ENCODE peak calls at places on chromosomes 6 and 20, in ten cellular contexts. One of them, this sample, is unnamed.

GRCh38 chr20:63321148-63321831 is 28.3 kb downstream of the COL20A1 start:
- DNase-seq in spleen: peak; percentile 72
- DNase-seq in sigmoid colon: peak; percentile 82
- DNase-seq in HCT116: no peak
- DNase-seq in SK-N-SH: no peak
- DNase-seq in HL-60: no peak
- DNase-seq in GM23338: no peak
- DNase-seq in breast epithelium: no peak
- DNase-seq in GM12878: no peak
- DNase-seq in H1: no peak
- DNase-seq in this sample: no peak

GRCh38 chr6:137316626-137317025 is 97.4 kb upstream of the IFNGR1 start:
- DNase-seq in GM12878: no peak
- DNase-seq in SK-N-SH: no peak
- DNase-seq in sigmoid colon: no peak
- DNase-seq in H1: no peak
- DNase-seq in breast epithelium: no peak
- DNase-seq in HCT116: no peak
- DNase-seq in GM23338: no peak
- DNase-seq in spleen: no peak
- DNase-seq in HL-60: no peak
- DNase-seq in this sample: no peak

GRCh38 chr6:42405025-42405424 is 46.7 kb downstream of the TRERF1 start:
- DNase-seq in breast epithelium: no peak
- DNase-seq in HCT116: no peak
- DNase-seq in H1: no peak
- DNase-seq in spleen: no peak
- DNase-seq in GM23338: peak; percentile 51
- DNase-seq in HL-60: no peak
- DNase-seq in sigmoid colon: no peak
- DNase-seq in GM12878: no peak
- DNase-seq in SK-N-SH: no peak
- DNase-seq in this sample: no peak

GRCh38 chr20:19867074-19867473 is 109.0 kb downstream of the RIN2 start:
- DNase-seq in breast epithelium: no peak
- DNase-seq in spleen: no peak
- DNase-seq in GM12878: no peak
- DNase-seq in SK-N-SH: no peak
- DNase-seq in sigmoid colon: no peak
- DNase-seq in HL-60: peak; percentile 7
- DNase-seq in HCT116: no peak
- DNase-seq in H1: no peak
- DNase-seq in GM23338: no peak
- DNase-seq in this sample: no peak

GRCh38 chr6:134593442-134593841 is 275.5 kb upstream of the SGK1 start:
- DNase-seq in SK-N-SH: no peak
- DNase-seq in spleen: no peak
- DNase-seq in GM12878: no peak
- DNase-seq in sigmoid colon: no peak
- DNase-seq in HCT116: no peak
- DNase-seq in breast epithelium: no peak
- DNase-seq in HL-60: no peak
- DNase-seq in H1: no peak
- DNase-seq in GM23338: no peak
- DNase-seq in this sample: no peak

GRCh38 chr20:59047938-59048680 is 5.5 kb upstream of the PRELID3B start:
- DNase-seq in SK-N-SH: no peak
- DNase-seq in sigmoid colon: no peak
- DNase-seq in GM23338: no peak
- DNase-seq in HL-60: no peak
- DNase-seq in spleen: no peak
- DNase-seq in HCT116: no peak
- DNase-seq in breast epithelium: no peak
- DNase-seq in H1: no peak
- DNase-seq in GM12878: no peak
- DNase-seq in this sample: peak; percentile 63

GRCh38 chr20:1370548-1371110 is 22.2 kb downstream of the FKBP1A start:
- DNase-seq in sigmoid colon: no peak
- DNase-seq in spleen: no peak
- DNase-seq in GM23338: no peak
- DNase-seq in HCT116: no peak
- DNase-seq in HL-60: no peak
- DNase-seq in H1: no peak
- DNase-seq in GM12878: no peak
- DNase-seq in SK-N-SH: no peak
- DNase-seq in breast epithelium: no peak
- DNase-seq in this sample: no peak

GRCh38 chr20:48897298-48898044 is 24.0 kb upstream of the ARFGEF2 start:
- DNase-seq in H1: no peak
- DNase-seq in spleen: no peak
- DNase-seq in sigmoid colon: no peak
- DNase-seq in GM23338: no peak
- DNase-seq in GM12878: no peak
- DNase-seq in breast epithelium: no peak
- DNase-seq in SK-N-SH: no peak
- DNase-seq in HCT116: peak; percentile 35
- DNase-seq in HL-60: no peak
- DNase-seq in this sample: no peak

GRCh38 chr20:34525709-34526416 is 9.6 kb downstream of the DYNLRB1 start:
- DNase-seq in breast epithelium: peak; percentile 95
- DNase-seq in GM23338: no peak
- DNase-seq in HL-60: no peak
- DNase-seq in sigmoid colon: peak; percentile 95
- DNase-seq in spleen: no peak
- DNase-seq in H1: no peak
- DNase-seq in SK-N-SH: peak; percentile 38
- DNase-seq in GM12878: no peak
- DNase-seq in HCT116: peak; percentile 93
- DNase-seq in this sample: peak; percentile 90

GRCh38 chr20:34526466-34526865 is 10.2 kb downstream of the DYNLRB1 start:
- DNase-seq in HCT116: no peak
- DNase-seq in spleen: no peak
- DNase-seq in GM23338: no peak
- DNase-seq in sigmoid colon: no peak
- DNase-seq in GM12878: no peak
- DNase-seq in H1: no peak
- DNase-seq in SK-N-SH: no peak
- DNase-seq in breast epithelium: no peak
- DNase-seq in HL-60: no peak
- DNase-seq in this sample: no peak

GRCh38 chr20:34524426-34524825 is 8.2 kb downstream of the DYNLRB1 start:
- DNase-seq in GM12878: no peak
- DNase-seq in H1: no peak
- DNase-seq in HCT116: no peak
- DNase-seq in spleen: no peak
- DNase-seq in sigmoid colon: no peak
- DNase-seq in HL-60: no peak
- DNase-seq in GM23338: no peak
- DNase-seq in breast epithelium: no peak
- DNase-seq in SK-N-SH: no peak
- DNase-seq in this sample: no peak

GRCh38 chr20:34527016-34527415 is 10.8 kb downstream of the DYNLRB1 start:
- DNase-seq in H1: no peak
- DNase-seq in sigmoid colon: peak; percentile 21
- DNase-seq in HL-60: no peak
- DNase-seq in GM23338: no peak
- DNase-seq in GM12878: no peak
- DNase-seq in HCT116: no peak
- DNase-seq in spleen: no peak
- DNase-seq in breast epithelium: no peak
- DNase-seq in SK-N-SH: no peak
- DNase-seq in this sample: no peak

DNA sequence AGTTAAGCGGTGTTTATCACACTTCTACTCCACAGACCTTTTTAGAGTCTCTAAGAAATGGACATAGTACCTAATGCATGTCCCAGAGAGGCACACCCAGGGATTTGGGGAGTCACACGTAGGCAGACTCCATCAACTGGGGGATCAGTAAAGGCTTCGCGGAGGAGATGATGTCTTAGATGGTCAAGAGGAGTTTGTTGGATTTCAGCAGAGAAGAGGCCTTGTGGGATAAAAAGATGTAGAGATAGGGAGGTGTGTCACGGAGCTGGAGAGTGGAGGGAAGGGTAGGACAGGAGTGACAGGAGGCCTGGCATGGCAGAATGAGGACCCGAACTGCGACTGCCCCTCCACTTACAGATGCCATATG is 9.1 kb downstream of the DYNLRB1 start:
- DNase-seq in spleen: no peak
- DNase-seq in SK-N-SH: no peak
- DNase-seq in GM12878: no peak
- DNase-seq in HL-60: no peak
- DNase-seq in breast epithelium: no peak
- DNase-seq in H1: no peak
- DNase-seq in GM23338: no peak
- DNase-seq in sigmoid colon: no peak
- DNase-seq in HCT116: no peak
- DNase-seq in this sample: no peak
- TF ChIP-seq CTCF in spleen: no peak
- TF ChIP-seq CTCF in SK-N-SH: no peak
- TF ChIP-seq CTCF in GM12878: no peak
- TF ChIP-seq CTCF in HL-60: no peak
- TF ChIP-seq CTCF in breast epithelium: no peak
- TF ChIP-seq CTCF in H1: no peak
- TF ChIP-seq CTCF in GM23338: no peak
- TF ChIP-seq CTCF in sigmoid colon: no peak
- TF ChIP-seq CTCF in HCT116: no peak
- TF ChIP-seq CTCF in this sample: no peak

GRCh38 chr6:40733290-40733689 is 146.1 kb upstream of the LRFN2 start:
- DNase-seq in spleen: no peak
- DNase-seq in HCT116: no peak
- DNase-seq in GM23338: no peak
- DNase-seq in GM12878: no peak
- DNase-seq in breast epithelium: no peak
- DNase-seq in HL-60: no peak
- DNase-seq in H1: no peak
- DNase-seq in sigmoid colon: no peak
- DNase-seq in SK-N-SH: no peak
- DNase-seq in this sample: no peak

GRCh38 chr6:40735126-40735920 is 148.2 kb upstream of the LRFN2 start:
- DNase-seq in HCT116: no peak
- DNase-seq in H1: no peak
- DNase-seq in GM12878: no peak
- DNase-seq in spleen: no peak
- DNase-seq in SK-N-SH: no peak
- DNase-seq in sigmoid colon: no peak
- DNase-seq in HL-60: no peak
- DNase-seq in breast epithelium: no peak
- DNase-seq in GM23338: no peak
- DNase-seq in this sample: no peak

GRCh38 chr6:40733770-40734396 is 146.7 kb upstream of the LRFN2 start:
- DNase-seq in SK-N-SH: no peak
- DNase-seq in GM23338: no peak
- DNase-seq in H1: no peak
- DNase-seq in breast epithelium: no peak
- DNase-seq in HCT116: no peak
- DNase-seq in HL-60: no peak
- DNase-seq in spleen: no peak
- DNase-seq in GM12878: no peak
- DNase-seq in sigmoid colon: no peak
- DNase-seq in this sample: no peak

GRCh38 chr6:40734607-40735006 is 147.4 kb upstream of the LRFN2 start:
- DNase-seq in sigmoid colon: no peak
- DNase-seq in spleen: no peak
- DNase-seq in H1: no peak
- DNase-seq in SK-N-SH: no peak
- DNase-seq in breast epithelium: no peak
- DNase-seq in HL-60: no peak
- DNase-seq in HCT116: no peak
- DNase-seq in GM23338: no peak
- DNase-seq in GM12878: no peak
- DNase-seq in this sample: no peak

DNA sequence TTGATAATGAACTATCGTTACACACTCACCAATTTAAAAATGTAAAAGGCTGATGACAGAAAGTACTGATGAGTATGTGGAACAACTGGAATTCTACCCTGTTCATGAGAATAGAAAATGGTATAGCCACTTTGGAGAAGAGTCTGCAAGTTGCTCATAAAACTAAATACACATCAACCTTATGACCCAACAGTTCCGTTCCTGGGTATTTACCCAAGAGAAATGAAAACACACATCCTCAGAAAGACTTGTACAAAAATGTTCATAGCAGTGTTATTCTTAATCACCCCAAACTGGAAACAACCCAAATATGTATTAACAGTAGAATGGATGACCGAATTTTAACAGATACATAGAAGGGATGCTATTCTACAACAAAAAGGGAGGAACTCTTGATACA is 145.7 kb upstream of the LRFN2 start:
- DNase-seq in spleen: no peak
- DNase-seq in HCT116: no peak
- DNase-seq in breast epithelium: no peak
- DNase-seq in H1: no peak
- DNase-seq in GM12878: no peak
- DNase-seq in GM23338: no peak
- DNase-seq in sigmoid colon: no peak
- DNase-seq in HL-60: no peak
- DNase-seq in SK-N-SH: no peak
- DNase-seq in this sample: no peak
- TF ChIP-seq POLR2AphosphoS5 in spleen: no peak
- TF ChIP-seq POLR2AphosphoS5 in HCT116: no peak
- TF ChIP-seq POLR2AphosphoS5 in breast epithelium: no peak
- TF ChIP-seq POLR2AphosphoS5 in H1: no peak
- TF ChIP-seq POLR2AphosphoS5 in GM12878: no peak
- TF ChIP-seq POLR2AphosphoS5 in GM23338: no peak
- TF ChIP-seq POLR2AphosphoS5 in sigmoid colon: no peak
- TF ChIP-seq POLR2AphosphoS5 in HL-60: no peak
- TF ChIP-seq POLR2AphosphoS5 in SK-N-SH: no peak
- TF ChIP-seq POLR2AphosphoS5 in this sample: no peak

GRCh38 chr20:38603286-38603685 is 1.7 kb downstream of the ARHGAP40 start:
- DNase-seq in SK-N-SH: no peak
- DNase-seq in H1: no peak
- DNase-seq in sigmoid colon: no peak
- DNase-seq in HL-60: no peak
- DNase-seq in GM23338: no peak
- DNase-seq in breast epithelium: no peak
- DNase-seq in HCT116: no peak
- DNase-seq in GM12878: no peak
- DNase-seq in spleen: no peak
- DNase-seq in this sample: no peak

GRCh38 chr20:38599410-38599882 is 2.2 kb upstream of the ARHGAP40 start:
- DNase-seq in HCT116: no peak
- DNase-seq in HL-60: no peak
- DNase-seq in SK-N-SH: peak; percentile 81
- DNase-seq in GM12878: no peak
- DNase-seq in breast epithelium: peak; percentile 72
- DNase-seq in spleen: no peak
- DNase-seq in GM23338: no peak
- DNase-seq in sigmoid colon: no peak
- DNase-seq in H1: no peak
- DNase-seq in this sample: no peak

GRCh38 chr20:38602185-38602581 is 574 bp downstream of the ARHGAP40 start:
- DNase-seq in H1: no peak
- DNase-seq in spleen: no peak
- DNase-seq in HL-60: no peak
- DNase-seq in SK-N-SH: no peak
- DNase-seq in HCT116: no peak
- DNase-seq in breast epithelium: no peak
- DNase-seq in GM23338: peak; percentile 40
- DNase-seq in sigmoid colon: no peak
- DNase-seq in GM12878: no peak
- DNase-seq in this sample: no peak

GRCh38 chr20:38600057-38600456 is 1.6 kb upstream of the ARHGAP40 start:
- DNase-seq in sigmoid colon: no peak
- DNase-seq in GM23338: no peak
- DNase-seq in SK-N-SH: no peak
- DNase-seq in HL-60: no peak
- DNase-seq in breast epithelium: no peak
- DNase-seq in GM12878: no peak
- DNase-seq in HCT116: no peak
- DNase-seq in spleen: no peak
- DNase-seq in H1: no peak
- DNase-seq in this sample: no peak

GRCh38 chr20:38601216-38602184 is at the start of gene ARHGAP40:
- DNase-seq in GM23338: peak; percentile 68
- DNase-seq in spleen: no peak
- DNase-seq in GM12878: no peak
- DNase-seq in breast epithelium: peak; percentile 26
- DNase-seq in HL-60: no peak
- DNase-seq in SK-N-SH: peak; percentile 61
- DNase-seq in sigmoid colon: no peak
- DNase-seq in H1: no peak
- DNase-seq in HCT116: peak; percentile 42
- DNase-seq in this sample: peak; percentile 11
- TF ChIP-seq CTCF in GM23338: peak; percentile 26
- TF ChIP-seq CTCF in spleen: no peak
- TF ChIP-seq CTCF in GM12878: no peak
- TF ChIP-seq CTCF in breast epithelium: peak; percentile 29
- TF ChIP-seq CTCF in HL-60: no peak
- TF ChIP-seq CTCF in SK-N-SH: peak; percentile 19
- TF ChIP-seq CTCF in sigmoid colon: no peak
- TF ChIP-seq CTCF in H1: peak; percentile 43
- TF ChIP-seq CTCF in HCT116: peak; percentile 60
- TF ChIP-seq CTCF in this sample: no peak

GRCh38 chr20:38094968-38095689 is 61.6 kb downstream of the RPRD1B start:
- DNase-seq in HL-60: no peak
- DNase-seq in sigmoid colon: no peak
- DNase-seq in GM12878: no peak
- DNase-seq in SK-N-SH: no peak
- DNase-seq in H1: no peak
- DNase-seq in GM23338: no peak
- DNase-seq in breast epithelium: no peak
- DNase-seq in spleen: no peak
- DNase-seq in HCT116: no peak
- DNase-seq in this sample: no peak
- TF ChIP-seq POLR2AphosphoS5 in HL-60: no peak
- TF ChIP-seq POLR2AphosphoS5 in sigmoid colon: no peak
- TF ChIP-seq POLR2AphosphoS5 in GM12878: no peak
- TF ChIP-seq POLR2AphosphoS5 in SK-N-SH: no peak
- TF ChIP-seq POLR2AphosphoS5 in H1: no peak
- TF ChIP-seq POLR2AphosphoS5 in GM23338: no peak
- TF ChIP-seq POLR2AphosphoS5 in breast epithelium: no peak
- TF ChIP-seq POLR2AphosphoS5 in spleen: peak; percentile 62
- TF ChIP-seq POLR2AphosphoS5 in HCT116: no peak
- TF ChIP-seq POLR2AphosphoS5 in this sample: no peak

This sample was measured in transverse colon.